ENCODE peak calls at places on chromosomes 11 and 22, in four cellular contexts. X, H, U and W are unnamed samples.

GRCh38 chr11:6992457-6993431 is 27.4 kb downstream of the ZNF214 start:
- DNase-seq in X (no peak), H (no peak), U (no peak), W (no peak)

GRCh38 chr11:36311926-36312592 is 16.0 kb downstream of the PRR5L start:
- DNase-seq in X (peak; percentile 72), H (no peak), U (no peak), W (no peak)

GRCh38 chr11:86586307-86586706 is 86.1 kb downstream of the ME3 start:
- DNase-seq in X (no peak), H (no peak), U (no peak), W (no peak)

GRCh38 chr11:69396051-69396947 is 85.2 kb upstream of the LINC01488 start:
- DNase-seq in X (no peak), H (peak; percentile 35), U (no peak), W (no peak)

GRCh38 chr22:36383110-36383581 is 4.6 kb downstream of the MYH9 start:
- DNase-seq in X (no peak), H (peak; percentile 85), U (no peak), W (no peak)

GRCh38 chr11:27697679-27698275 is 2.5 kb downstream of the BDNF start:
- DNase-seq in X (no peak), H (no peak), U (no peak), W (no peak)

GRCh38 chr11:128905345-128906184 is 14.4 kb downstream of the KCNJ5 start:
- DNase-seq in X (peak; percentile 77), H (no peak), U (peak; percentile 80), W (peak; percentile 9)

GRCh38 chr11:68014157-68014965 is 4.2 kb downstream of the ALDH3B1 start:
- DNase-seq in X (no peak), H (no peak), U (no peak), W (no peak)